ENCODE peak calls at places on chromosomes 1 and 21, in ten cellular contexts. T, D, Y, P, S, H, R, Q, W and V are unnamed samples.

GRCh38 chr1:56890229-56890628 is 35.6 kb downstream of the C8A start:
- DNase-seq in T (no peak), D (no peak), Y (no peak), P (no peak), S (no peak), H (no peak), R (no peak), Q (no peak), W (no peak), V (no peak)

GRCh38 chr1:90402893-90403849 is 313.9 kb downstream of the BARHL2 start:
- DNase-seq in T (peak), D (no peak), Y (no peak), P (no peak), S (no peak), H (peak), R (no peak), Q (peak), W (no peak), V (peak)

GRCh38 chr1:59136541-59137335 is 160.2 kb upstream of the FGGY start:
- DNase-seq in T (no peak), D (no peak), Y (no peak), P (no peak), S (no peak), H (no peak), R (no peak), Q (peak), W (no peak), V (peak)

GRCh38 chr1:152109231-152109997 is 5.8 kb downstream of the TCHH start:
- DNase-seq in T (peak), D (no peak), Y (peak), P (no peak), S (no peak), H (no peak), R (no peak), Q (no peak), W (no peak), V (no peak)

GRCh38 chr1:205547932-205548827 is 43.7 kb downstream of the CDK18 start:
- DNase-seq in T (peak), D (no peak), Y (peak), P (no peak), S (no peak), H (peak), R (no peak), Q (no peak), W (no peak), V (no peak)

GRCh38 chr1:26477446-26478152 is 5.4 kb downstream of the HMGN2 start:
- DNase-seq in T (no peak), D (no peak), Y (no peak), P (no peak), S (no peak), H (no peak), R (no peak), Q (no peak), W (no peak), V (no peak)

GRCh38 chr1:12284486-12284885 is 54.7 kb downstream of the VPS13D start:
- DNase-seq in T (no peak), D (no peak), Y (no peak), P (no peak), S (no peak), H (no peak), R (no peak), Q (peak), W (no peak), V (no peak)

GRCh38 chr1:10631811-10632481 is 157.2 kb downstream of the PEX14 start:
- DNase-seq in T (no peak), D (peak), Y (no peak), P (no peak), S (no peak), H (no peak), R (no peak), Q (no peak), W (no peak), V (no peak)

GRCh38 chr21:37380349-37381323 is 14.1 kb downstream of the DYRK1A start:
- DNase-seq in T (peak), D (no peak), Y (no peak), P (no peak), S (no peak), H (no peak), R (no peak), Q (no peak), W (no peak), V (no peak)

GRCh38 chr21:36571556-36571955 is 91.6 kb upstream of the CLDN14 start:
- DNase-seq in T (no peak), D (no peak), Y (no peak), P (no peak), S (no peak), H (no peak), R (no peak), Q (no peak), W (no peak), V (no peak)

GRCh38 chr1:90211101-90211500 is 216.2 kb downstream of the ZNF326 start:
- DNase-seq in T (no peak), D (no peak), Y (no peak), P (no peak), S (no peak), H (no peak), R (no peak), Q (no peak), W (no peak), V (no peak)

GRCh38 chr21:37071561-37072238 is 1.2 kb downstream of the PIGP start:
- DNase-seq in T (no peak), D (no peak), Y (no peak), P (no peak), S (no peak), H (peak), R (no peak), Q (peak), W (peak), V (no peak)

GRCh38 chr1:174815036-174815435 is 184.7 kb upstream of the CACYBP start:
- DNase-seq in T (no peak), D (no peak), Y (no peak), P (no peak), S (no peak), H (no peak), R (no peak), Q (peak), W (peak), V (peak)

GRCh38 chr1:217137210-217137871 is 414.1 kb upstream of the ESRRG start:
- DNase-seq in T (peak), D (no peak), Y (peak), P (no peak), S (no peak), H (no peak), R (no peak), Q (no peak), W (no peak), V (no peak)

GRCh38 chr1:42934541-42935312 is 23.9 kb downstream of the SLC2A1 start:
- DNase-seq in T (peak), D (peak), Y (no peak), P (no peak), S (no peak), H (no peak), R (no peak), Q (no peak), W (no peak), V (no peak)

GRCh38 chr1:180837025-180837424 is 75.7 kb upstream of the KIAA1614 start:
- DNase-seq in T (no peak), D (no peak), Y (no peak), P (no peak), S (no peak), H (no peak), R (no peak), Q (no peak), W (no peak), V (no peak)

GRCh38 chr1:78122389-78122788 is 76.6 kb downstream of the GIPC2 start:
- DNase-seq in T (no peak), D (no peak), Y (no peak), P (no peak), S (no peak), H (no peak), R (no peak), Q (no peak), W (no peak), V (no peak)

GRCh38 chr1:88134983-88135921 is 548.8 kb upstream of the PKN2 start:
- DNase-seq in T (no peak), D (no peak), Y (no peak), P (no peak), S (no peak), H (no peak), R (no peak), Q (no peak), W (no peak), V (no peak)

GRCh38 chr1:63073530-63074306 is 248.6 kb upstream of the FOXD3 start:
- DNase-seq in T (peak), D (no peak), Y (peak), P (no peak), S (no peak), H (no peak), R (no peak), Q (no peak), W (peak), V (no peak)

GRCh38 chr1:2416403-2416802 is 4.0 kb upstream of the PEX10 start:
- DNase-seq in T (no peak), D (peak), Y (no peak), P (peak), S (no peak), H (no peak), R (no peak), Q (no peak), W (no peak), V (no peak)

GRCh38 chr1:225817611-225818061 is 7.7 kb downstream of the EPHX1 start:
- DNase-seq in T (peak), D (no peak), Y (no peak), P (no peak), S (no peak), H (peak), R (no peak), Q (peak), W (peak), V (peak)

GRCh38 chr1:190453550-190453949 is 24.1 kb downstream of the BRINP3 start:
- DNase-seq in T (no peak), D (no peak), Y (no peak), P (no peak), S (no peak), H (no peak), R (no peak), Q (peak), W (no peak), V (no peak)

GRCh38 chr1:161721738-161722343 is 497 bp downstream of the FCRLB start:
- DNase-seq in T (no peak), D (no peak), Y (no peak), P (no peak), S (no peak), H (peak), R (no peak), Q (peak), W (no peak), V (no peak)

GRCh38 chr1:96234299-96234698 is 487.3 kb upstream of the PTBP2 start:
- DNase-seq in T (peak), D (no peak), Y (no peak), P (no peak), S (no peak), H (no peak), R (no peak), Q (peak), W (no peak), V (no peak)

DNA sequence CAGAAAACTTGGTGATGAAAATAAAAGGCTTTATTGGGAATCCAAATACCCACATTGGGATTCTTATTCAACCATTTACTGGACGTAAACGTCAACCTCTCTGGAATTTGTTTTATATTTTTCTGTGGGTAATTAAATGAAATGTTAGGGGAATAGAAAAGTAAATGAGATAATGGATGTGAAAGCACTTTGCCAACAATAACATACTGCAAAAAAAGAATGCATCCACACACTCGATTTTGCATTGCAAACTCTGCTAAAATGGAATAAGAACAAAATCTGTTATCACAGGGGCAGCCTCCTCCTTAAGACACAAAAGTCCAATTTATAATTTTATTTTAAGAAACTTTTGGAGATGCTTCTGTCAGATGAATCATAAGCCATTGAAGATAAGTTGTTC is 88.4 kb downstream of the ERG start:
- DNase-seq in T (no peak), D (no peak), Y (no peak), P (no peak), S (no peak), H (no peak), R (no peak), Q (no peak), W (no peak), V (no peak)
- H3K27ac ChIP-seq in T (no peak), D (no peak), Y (no peak), P (no peak), S (no peak), H (no peak), R (no peak), Q (no peak), W (no peak), V (no peak)

GRCh38 chr1:224498574-224499170 is 64.1 kb upstream of the WDR26 start:
- DNase-seq in T (peak), D (no peak), Y (peak), P (no peak), S (no peak), H (peak), R (peak), Q (peak), W (no peak), V (peak)
- H3K27ac ChIP-seq in T (peak), D (no peak), Y (peak), P (no peak), S (peak), H (peak), R (no peak), Q (peak), W (peak), V (peak)

GRCh38 chr1:39354572-39354971 is 136.9 kb upstream of the BMP8A start:
- DNase-seq in T (no peak), D (no peak), Y (no peak), P (no peak), S (no peak), H (no peak), R (no peak), Q (no peak), W (no peak), V (no peak)

GRCh38 chr1:39348278-39348677 is 143.2 kb upstream of the BMP8A start:
- DNase-seq in T (no peak), D (no peak), Y (no peak), P (no peak), S (no peak), H (no peak), R (no peak), Q (no peak), W (no peak), V (no peak)

GRCh38 chr1:39358491-39358890 is 132.9 kb upstream of the BMP8A start:
- DNase-seq in T (no peak), D (no peak), Y (no peak), P (no peak), S (no peak), H (no peak), R (no peak), Q (no peak), W (no peak), V (no peak)

DNA sequence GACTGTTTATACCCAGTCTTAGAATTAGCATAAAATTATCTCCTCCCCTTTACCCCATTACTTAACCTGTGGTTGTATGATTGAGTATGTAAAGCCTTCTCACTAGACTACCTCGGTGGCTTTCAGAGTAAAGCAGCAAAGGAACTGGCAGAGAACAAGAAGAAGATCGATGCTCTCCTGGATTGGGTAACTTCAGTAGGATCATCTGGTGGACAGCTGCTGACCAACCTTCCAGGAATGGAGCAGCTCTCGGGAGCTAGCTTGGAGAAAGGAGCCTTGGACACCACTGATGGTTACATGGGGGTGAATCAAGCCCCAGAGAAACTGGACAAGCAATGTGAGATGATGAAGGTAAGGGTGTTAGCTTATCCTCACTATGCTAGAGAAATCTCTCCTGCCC is 138.6 kb upstream of the BMP8A start:
- DNase-seq in T (no peak), D (no peak), Y (no peak), P (no peak), S (no peak), H (no peak), R (no peak), Q (no peak), W (no peak), V (no peak)
- H3K27ac ChIP-seq in T (no peak), D (no peak), Y (no peak), P (no peak), S (no peak), H (no peak), R (no peak), Q (no peak), W (no peak), V (no peak)

DNA sequence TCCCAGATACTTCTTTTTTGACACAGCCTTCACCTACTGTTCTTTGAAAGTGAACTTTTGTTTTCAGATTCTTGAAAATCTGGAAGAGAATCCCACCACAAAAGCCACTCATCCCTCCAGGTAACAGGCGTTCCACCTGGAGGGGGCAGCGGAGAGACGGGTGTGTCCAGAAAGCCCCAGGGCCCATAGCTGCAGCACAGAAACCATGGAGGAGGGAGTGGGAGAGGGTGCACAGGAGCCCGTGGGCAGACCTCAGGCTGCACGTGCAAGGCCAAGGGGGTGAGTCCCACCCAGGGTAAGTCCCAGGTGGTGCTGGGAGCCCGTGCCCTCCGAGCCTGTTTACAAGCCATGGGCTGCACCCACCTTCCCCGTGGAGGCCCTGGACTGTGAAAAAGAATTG is 86.5 kb downstream of the PSMG1 start:
- DNase-seq in T (peak), D (no peak), Y (peak), P (no peak), S (no peak), H (no peak), R (no peak), Q (no peak), W (no peak), V (no peak)
- H3K27ac ChIP-seq in T (no peak), D (no peak), Y (no peak), P (no peak), S (peak), H (no peak), R (no peak), Q (no peak), W (peak), V (no peak)

GRCh38 chr1:110190282-110190929 is 19.7 kb upstream of the KCNC4 start:
- DNase-seq in T (no peak), D (no peak), Y (no peak), P (no peak), S (no peak), H (no peak), R (no peak), Q (no peak), W (peak), V (no peak)
- H3K27ac ChIP-seq in T (no peak), D (no peak), Y (no peak), P (no peak), S (no peak), H (no peak), R (no peak), Q (no peak), W (no peak), V (no peak)

GRCh38 chr1:159845751-159846531 is 16.5 kb downstream of the VSIG8 start:
- DNase-seq in T (no peak), D (no peak), Y (no peak), P (no peak), S (no peak), H (no peak), R (no peak), Q (no peak), W (no peak), V (no peak)
- H3K27ac ChIP-seq in T (no peak), D (no peak), Y (no peak), P (no peak), S (peak), H (no peak), R (no peak), Q (no peak), W (no peak), V (no peak)